ENCODE peak calls at places on chromosomes 2 and 18, in ten cellular contexts. One of them, this sample, is unnamed.

GRCh38 chr2:190205643-190206042 is 114.0 kb downstream of the HIBCH start:
- DNase-seq in germinal center: no peak
- DNase-seq in memory B cell: no peak
- DNase-seq in neuronal stem cell: no peak
- DNase-seq in stimulated activated CD4-positive, alpha-beta T cell treated with anti-CD3 and anti-CD28 coated beads, Interleukin-4, amount 100 ng/mL, for 48 hours: no peak
- DNase-seq in fibroblast of lung: peak
- DNase-seq in T-cell: no peak
- DNase-seq in glutamatergic neuron: no peak
- DNase-seq in left lung: no peak
- DNase-seq in AG04449: no peak
- DNase-seq in this sample: no peak

GRCh38 chr2:171134624-171135230 is 26.0 kb downstream of the TLK1 start:
- DNase-seq in germinal center: no peak
- DNase-seq in memory B cell: no peak
- DNase-seq in neuronal stem cell: no peak
- DNase-seq in stimulated activated CD4-positive, alpha-beta T cell treated with anti-CD3 and anti-CD28 coated beads, Interleukin-4, amount 100 ng/mL, for 48 hours: no peak
- DNase-seq in fibroblast of lung: no peak
- DNase-seq in T-cell: no peak
- DNase-seq in glutamatergic neuron: no peak
- DNase-seq in left lung: no peak
- DNase-seq in AG04449: no peak
- DNase-seq in this sample: no peak

GRCh38 chr18:8701546-8702118 is 3.7 kb upstream of the MTCL1 start:
- DNase-seq in germinal center: no peak
- DNase-seq in memory B cell: no peak
- DNase-seq in neuronal stem cell: no peak
- DNase-seq in stimulated activated CD4-positive, alpha-beta T cell treated with anti-CD3 and anti-CD28 coated beads, Interleukin-4, amount 100 ng/mL, for 48 hours: no peak
- DNase-seq in fibroblast of lung: peak
- DNase-seq in T-cell: no peak
- DNase-seq in glutamatergic neuron: no peak
- DNase-seq in left lung: no peak
- DNase-seq in AG04449: peak
- DNase-seq in this sample: no peak

GRCh38 chr18:37385846-37386435 is 179.7 kb downstream of the CELF4 start:
- DNase-seq in germinal center: peak
- DNase-seq in memory B cell: peak
- DNase-seq in neuronal stem cell: peak
- DNase-seq in stimulated activated CD4-positive, alpha-beta T cell treated with anti-CD3 and anti-CD28 coated beads, Interleukin-4, amount 100 ng/mL, for 48 hours: no peak
- DNase-seq in fibroblast of lung: peak
- DNase-seq in T-cell: no peak
- DNase-seq in glutamatergic neuron: no peak
- DNase-seq in left lung: no peak
- DNase-seq in AG04449: no peak
- DNase-seq in this sample: no peak

GRCh38 chr18:13184396-13184795 is 34.2 kb upstream of the LDLRAD4 start:
- DNase-seq in germinal center: no peak
- DNase-seq in memory B cell: no peak
- DNase-seq in neuronal stem cell: no peak
- DNase-seq in stimulated activated CD4-positive, alpha-beta T cell treated with anti-CD3 and anti-CD28 coated beads, Interleukin-4, amount 100 ng/mL, for 48 hours: no peak
- DNase-seq in fibroblast of lung: no peak
- DNase-seq in T-cell: no peak
- DNase-seq in glutamatergic neuron: no peak
- DNase-seq in left lung: no peak
- DNase-seq in AG04449: no peak
- DNase-seq in this sample: no peak

GRCh38 chr2:210616074-210616473 is 59.7 kb downstream of the CPS1 start:
- DNase-seq in germinal center: no peak
- DNase-seq in memory B cell: no peak
- DNase-seq in neuronal stem cell: no peak
- DNase-seq in stimulated activated CD4-positive, alpha-beta T cell treated with anti-CD3 and anti-CD28 coated beads, Interleukin-4, amount 100 ng/mL, for 48 hours: no peak
- DNase-seq in fibroblast of lung: no peak
- DNase-seq in T-cell: no peak
- DNase-seq in glutamatergic neuron: no peak
- DNase-seq in left lung: no peak
- DNase-seq in AG04449: no peak
- DNase-seq in this sample: no peak

GRCh38 chr2:97953867-97954266 is 41.9 kb downstream of the TMEM131 start:
- DNase-seq in germinal center: peak
- DNase-seq in memory B cell: no peak
- DNase-seq in neuronal stem cell: no peak
- DNase-seq in stimulated activated CD4-positive, alpha-beta T cell treated with anti-CD3 and anti-CD28 coated beads, Interleukin-4, amount 100 ng/mL, for 48 hours: no peak
- DNase-seq in fibroblast of lung: no peak
- DNase-seq in T-cell: no peak
- DNase-seq in glutamatergic neuron: no peak
- DNase-seq in left lung: no peak
- DNase-seq in AG04449: no peak
- DNase-seq in this sample: no peak

GRCh38 chr18:12592597-12593127 is 65.2 kb downstream of the SPIRE1 start:
- DNase-seq in germinal center: no peak
- DNase-seq in memory B cell: no peak
- DNase-seq in neuronal stem cell: no peak
- DNase-seq in stimulated activated CD4-positive, alpha-beta T cell treated with anti-CD3 and anti-CD28 coated beads, Interleukin-4, amount 100 ng/mL, for 48 hours: no peak
- DNase-seq in fibroblast of lung: no peak
- DNase-seq in T-cell: no peak
- DNase-seq in glutamatergic neuron: no peak
- DNase-seq in left lung: no peak
- DNase-seq in AG04449: no peak
- DNase-seq in this sample: no peak

GRCh38 chr2:98479959-98480524 is 35.4 kb downstream of the INPP4A start:
- DNase-seq in germinal center: no peak
- DNase-seq in memory B cell: no peak
- DNase-seq in neuronal stem cell: no peak
- DNase-seq in stimulated activated CD4-positive, alpha-beta T cell treated with anti-CD3 and anti-CD28 coated beads, Interleukin-4, amount 100 ng/mL, for 48 hours: peak
- DNase-seq in fibroblast of lung: peak
- DNase-seq in T-cell: peak
- DNase-seq in glutamatergic neuron: peak
- DNase-seq in left lung: no peak
- DNase-seq in AG04449: no peak
- DNase-seq in this sample: no peak

GRCh38 chr2:232926448-232927040 is 56.5 kb downstream of the SNORC start:
- DNase-seq in germinal center: no peak
- DNase-seq in memory B cell: no peak
- DNase-seq in neuronal stem cell: no peak
- DNase-seq in stimulated activated CD4-positive, alpha-beta T cell treated with anti-CD3 and anti-CD28 coated beads, Interleukin-4, amount 100 ng/mL, for 48 hours: no peak
- DNase-seq in fibroblast of lung: no peak
- DNase-seq in T-cell: no peak
- DNase-seq in glutamatergic neuron: no peak
- DNase-seq in left lung: no peak
- DNase-seq in AG04449: no peak
- DNase-seq in this sample: no peak